ENCODE peak calls at places on chromosome 14, in four cellular contexts. One of them, this sample, is unnamed.

GRCh38 chr14:56895154-56895553 is 84.9 kb upstream of the OTX2 start:
- DNase-seq in GM12878: no peak
- DNase-seq in H1: no peak
- DNase-seq in HepG2: no peak
- DNase-seq in this sample: no peak

GRCh38 chr14:77076118-77076631 is 21.9 kb upstream of the CIPC start:
- DNase-seq in GM12878: no peak
- DNase-seq in HepG2: peak; percentile 19
- DNase-seq in H1: no peak
- DNase-seq in this sample: no peak

GRCh38 chr14:69873877-69874780 is 5.1 kb upstream of the SMOC1 start:
- DNase-seq in HepG2: no peak
- DNase-seq in GM12878: no peak
- DNase-seq in H1: no peak
- DNase-seq in this sample: no peak

GRCh38 chr14:96287856-96288255 is 31.8 kb downstream of the BDKRB1 start:
- DNase-seq in GM12878: no peak
- DNase-seq in HepG2: no peak
- DNase-seq in H1: no peak
- DNase-seq in this sample: no peak

GRCh38 chr14:99415496-99416281 is 65.0 kb downstream of the SETD3 start:
- DNase-seq in H1: no peak
- DNase-seq in HepG2: peak; percentile 82
- DNase-seq in GM12878: peak; percentile 55
- DNase-seq in this sample: peak; percentile 69

GRCh38 chr14:23177181-23177580 is 6.3 kb downstream of the SLC7A8 start:
- DNase-seq in GM12878: no peak
- DNase-seq in H1: no peak
- DNase-seq in HepG2: no peak
- DNase-seq in this sample: no peak

GRCh38 chr14:62179367-62180018 is 417.3 kb downstream of the SNAPC1 start:
- DNase-seq in HepG2: peak; percentile 48
- DNase-seq in GM12878: peak; percentile 9
- DNase-seq in H1: peak; percentile 60
- DNase-seq in this sample: peak; percentile 62

GRCh38 chr14:84128025-84128424 is 1401.9 kb upstream of the FLRT2 start:
- DNase-seq in HepG2: no peak
- DNase-seq in H1: no peak
- DNase-seq in GM12878: no peak
- DNase-seq in this sample: no peak

GRCh38 chr14:97276573-97276972 is 479.4 kb downstream of the VRK1 start:
- DNase-seq in H1: no peak
- DNase-seq in GM12878: no peak
- DNase-seq in HepG2: no peak
- DNase-seq in this sample: no peak

GRCh38 chr14:78524766-78525165 is 354.6 kb downstream of the NRXN3 start:
- DNase-seq in H1: no peak
- DNase-seq in HepG2: no peak
- DNase-seq in GM12878: no peak
- DNase-seq in this sample: no peak

GRCh38 chr14:90545966-90546751 is 149.3 kb downstream of the CALM1 start:
- DNase-seq in GM12878: no peak
- DNase-seq in HepG2: no peak
- DNase-seq in H1: no peak
- DNase-seq in this sample: no peak

GRCh38 chr14:52185178-52185577 is 82.3 kb upstream of the PTGDR start:
- DNase-seq in GM12878: no peak
- DNase-seq in HepG2: no peak
- DNase-seq in H1: no peak
- DNase-seq in this sample: no peak

GRCh38 chr14:52266179-52266578 is 1.3 kb upstream of the PTGDR start:
- DNase-seq in HepG2: no peak
- DNase-seq in H1: no peak
- DNase-seq in GM12878: no peak
- DNase-seq in this sample: no peak

GRCh38 chr14:35398095-35398584 is 6.4 kb downstream of the NFKBIA start:
- DNase-seq in HepG2: no peak
- DNase-seq in GM12878: no peak
- DNase-seq in H1: no peak
- DNase-seq in this sample: no peak

GRCh38 chr14:44453433-44454171 is 53.5 kb downstream of the FSCB start:
- DNase-seq in GM12878: no peak
- DNase-seq in H1: no peak
- DNase-seq in HepG2: no peak
- DNase-seq in this sample: no peak

GRCh38 chr14:75660630-75661498 is at the start of the genes ERG28 and TTLL5:
- DNase-seq in H1: peak; percentile 95
- DNase-seq in HepG2: peak; percentile 99
- DNase-seq in GM12878: peak; percentile 99
- DNase-seq in this sample: peak; percentile 94

GRCh38 chr14:24941719-24942118 is 108.2 kb downstream of the STXBP6 start:
- DNase-seq in HepG2: no peak
- DNase-seq in H1: no peak
- DNase-seq in GM12878: no peak
- DNase-seq in this sample: no peak

GRCh38 chr14:96239759-96240158 is 16.3 kb upstream of the BDKRB1 start:
- DNase-seq in GM12878: no peak
- DNase-seq in HepG2: no peak
- DNase-seq in H1: no peak
- DNase-seq in this sample: no peak

GRCh38 chr14:23321572-23322547 is 603 bp downstream of the PABPN1 start:
- DNase-seq in H1: peak; percentile 63
- DNase-seq in HepG2: peak; percentile 71
- DNase-seq in GM12878: no peak
- DNase-seq in this sample: no peak

GRCh38 chr14:65462411-65462810 is 49.9 kb downstream of the FUT8 start:
- DNase-seq in GM12878: peak; percentile 85
- DNase-seq in HepG2: no peak
- DNase-seq in H1: no peak
- DNase-seq in this sample: no peak

GRCh38 chr14:66645716-66646115 is 137.8 kb downstream of the GPHN start:
- DNase-seq in HepG2: peak; percentile 25
- DNase-seq in GM12878: no peak
- DNase-seq in H1: no peak
- DNase-seq in this sample: no peak

GRCh38 chr14:71267691-71268090 is 360.4 kb downstream of the PCNX1 start:
- DNase-seq in GM12878: no peak
- DNase-seq in H1: no peak
- DNase-seq in HepG2: no peak
- DNase-seq in this sample: no peak

GRCh38 chr14:25049559-25050493 is at the start of gene STXBP6:
- DNase-seq in H1: peak; percentile 82
- DNase-seq in HepG2: peak; percentile 65
- DNase-seq in GM12878: no peak
- DNase-seq in this sample: no peak

GRCh38 chr14:104470588-104470987 is 109.0 kb upstream of the C14orf180 start:
- DNase-seq in GM12878: no peak
- DNase-seq in H1: peak; percentile 39
- DNase-seq in HepG2: no peak
- DNase-seq in this sample: no peak

GRCh38 chr14:100296106-100296651 is 10.1 kb downstream of the SLC25A29 start:
- DNase-seq in GM12878: no peak
- DNase-seq in HepG2: no peak
- DNase-seq in H1: no peak
- DNase-seq in this sample: no peak

GRCh38 chr14:26594148-26594547 is 3.7 kb downstream of the NOVA1 start:
- DNase-seq in H1: no peak
- DNase-seq in GM12878: no peak
- DNase-seq in HepG2: no peak
- DNase-seq in this sample: no peak

GRCh38 chr14:104682107-104682593 is 7.3 kb upstream of the INF2 start:
- DNase-seq in H1: peak; percentile 81
- DNase-seq in GM12878: no peak
- DNase-seq in HepG2: no peak
- DNase-seq in this sample: peak; percentile 89

GRCh38 chr14:70489579-70490175 is 37.7 kb downstream of the ADAM21 start:
- DNase-seq in GM12878: no peak
- DNase-seq in H1: no peak
- DNase-seq in HepG2: no peak
- DNase-seq in this sample: peak; percentile 67

DNA sequence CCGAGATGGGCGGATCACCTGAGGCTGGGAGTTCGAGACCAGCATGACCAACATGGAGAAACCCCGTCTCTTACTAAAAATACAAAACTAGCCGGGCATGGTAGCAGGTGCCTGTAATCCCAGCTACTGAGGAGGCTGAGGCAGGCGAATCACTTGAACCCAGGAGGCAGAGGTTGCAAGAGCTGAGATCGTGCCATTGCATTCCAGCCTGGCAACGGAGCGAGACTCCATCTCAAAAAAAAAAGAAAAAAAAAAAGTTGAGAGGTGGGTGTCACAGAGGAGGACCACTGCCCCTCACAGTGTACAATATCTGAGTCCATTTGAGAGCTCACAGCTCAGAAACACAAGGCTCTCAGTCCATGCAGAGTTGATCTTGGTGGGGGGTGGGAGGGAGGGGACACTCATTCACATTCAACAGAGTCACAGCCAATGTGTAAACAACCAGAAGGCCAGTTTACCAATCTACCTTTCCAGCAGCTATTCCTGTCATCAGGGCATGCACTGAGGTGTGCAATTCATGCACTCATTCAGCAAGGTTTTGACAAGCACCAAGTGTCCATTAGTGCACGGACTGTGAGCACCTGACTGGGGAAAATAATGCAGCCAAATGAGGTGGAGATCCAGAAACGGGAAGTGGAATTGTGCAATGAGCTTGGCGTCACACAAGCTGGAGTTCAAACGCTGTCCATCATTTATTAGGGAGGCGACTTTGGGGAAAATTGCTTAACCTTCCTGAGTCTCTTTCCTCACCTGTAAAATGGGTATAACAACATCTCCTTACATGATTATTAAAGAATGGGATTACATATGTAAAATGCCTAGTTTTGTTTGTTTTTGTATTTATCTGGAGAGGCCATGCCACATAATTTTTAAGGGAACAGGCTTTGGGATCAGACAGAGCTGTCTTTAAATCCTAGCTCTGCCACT is 4.4 kb upstream of the EIF5 start:
- DNase-seq in H1: no peak
- DNase-seq in HepG2: peak; percentile 64
- DNase-seq in GM12878: no peak
- DNase-seq in this sample: no peak
- TF ChIP-seq SUZ12 in H1: no peak
- TF ChIP-seq SUZ12 in HepG2: no peak
- TF ChIP-seq SUZ12 in GM12878: no peak
- TF ChIP-seq SUZ12 in this sample: no peak

DNA sequence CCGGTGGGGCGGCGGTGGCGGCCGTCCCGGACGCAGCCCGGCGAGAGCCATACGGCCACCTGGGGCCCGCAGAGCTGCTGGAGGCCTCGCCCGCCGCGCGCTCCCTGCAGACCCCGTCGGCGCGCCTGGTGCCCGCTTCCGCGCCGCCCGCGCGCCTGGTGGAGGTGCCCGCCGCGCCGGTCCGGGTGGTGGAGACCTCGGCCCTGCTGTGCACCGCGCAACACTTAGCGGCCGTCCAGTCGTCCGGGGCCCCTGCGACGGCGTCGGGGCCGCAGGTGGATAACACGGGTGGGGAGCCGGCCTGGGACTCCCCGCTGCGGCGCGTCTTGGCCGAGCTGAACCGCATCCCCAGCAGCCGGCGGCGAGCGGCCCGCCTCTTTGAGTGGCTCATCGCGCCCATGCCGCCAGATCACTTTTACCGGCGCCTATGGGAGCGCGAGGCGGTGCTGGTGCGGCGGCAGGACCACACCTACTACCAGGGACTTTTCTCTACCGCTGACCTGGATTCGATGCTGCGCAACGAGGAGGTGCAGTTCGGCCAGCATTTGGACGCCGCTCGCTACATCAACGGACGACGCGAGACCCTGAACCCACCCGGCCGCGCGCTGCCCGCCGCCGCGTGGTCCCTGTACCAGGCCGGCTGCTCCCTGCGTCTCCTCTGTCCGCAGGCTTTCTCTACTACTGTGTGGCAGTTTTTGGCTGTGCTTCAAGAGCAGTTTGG is 683 bp downstream of the RIOX1 start:
- DNase-seq in H1: peak; percentile 72
- DNase-seq in GM12878: no peak
- DNase-seq in HepG2: peak; percentile 54
- DNase-seq in this sample: no peak
- TF ChIP-seq YY1 in H1: no peak
- TF ChIP-seq YY1 in GM12878: no peak
- TF ChIP-seq YY1 in HepG2: no peak
- TF ChIP-seq YY1 in this sample: no peak

GRCh38 chr14:53954551-53955233 is 1.9 kb downstream of the BMP4 start:
- DNase-seq in HepG2: no peak
- DNase-seq in GM12878: no peak
- DNase-seq in H1: peak; percentile 65
- DNase-seq in this sample: no peak

GRCh38 chr14:53951661-53952265 is 4.9 kb downstream of the BMP4 start:
- DNase-seq in GM12878: no peak
- DNase-seq in H1: peak; percentile 57
- DNase-seq in HepG2: no peak
- DNase-seq in this sample: no peak

GRCh38 chr14:53953828-53954550 is 2.6 kb downstream of the BMP4 start:
- DNase-seq in HepG2: peak; percentile 24
- DNase-seq in GM12878: no peak
- DNase-seq in H1: peak; percentile 64
- DNase-seq in this sample: no peak

GRCh38 chr14:53952533-53952932 is 4.1 kb downstream of the BMP4 start:
- DNase-seq in GM12878: no peak
- DNase-seq in H1: no peak
- DNase-seq in HepG2: no peak
- DNase-seq in this sample: no peak

DNA sequence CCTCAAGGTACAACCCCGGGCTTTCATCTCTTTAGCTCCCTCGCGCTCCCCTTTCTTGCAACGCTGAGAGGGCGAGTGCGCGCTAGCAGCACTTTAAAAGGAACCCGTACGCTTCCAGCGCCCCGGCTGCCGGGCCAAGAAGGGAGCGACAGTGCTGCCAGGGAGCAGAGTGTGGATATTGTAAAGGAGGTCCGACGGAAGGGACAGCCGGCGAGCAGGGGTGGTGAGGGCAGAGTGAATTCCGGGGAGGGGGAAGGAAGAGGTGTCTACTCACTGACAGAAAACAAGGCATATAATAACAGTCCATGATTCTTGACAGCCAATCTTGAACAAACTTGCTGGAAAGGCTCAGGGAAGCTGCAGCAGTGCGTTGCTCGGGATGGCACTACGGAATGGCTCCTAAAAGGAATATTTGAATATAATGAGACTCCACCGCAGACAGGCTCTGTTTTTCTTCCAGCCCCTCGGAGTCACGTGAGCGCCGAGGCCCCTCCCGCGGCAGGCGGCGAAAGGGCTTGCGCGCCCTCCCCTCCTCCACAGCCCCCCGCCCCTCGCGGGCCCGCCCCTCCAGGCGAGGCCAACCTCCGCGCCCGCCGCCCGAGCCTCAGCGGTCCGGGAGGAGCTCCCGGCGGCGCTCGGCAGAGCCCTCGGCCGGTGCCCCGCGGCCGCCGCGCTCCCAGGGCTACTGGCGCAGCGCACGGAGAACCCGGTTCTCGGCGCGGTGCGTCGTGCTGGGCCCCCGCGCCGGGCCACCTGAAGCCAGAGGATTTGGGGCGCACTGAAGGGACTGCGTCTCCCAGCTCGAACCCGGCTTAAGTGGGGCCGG is 3.4 kb downstream of the BMP4 start:
- DNase-seq in HepG2: peak; percentile 69
- DNase-seq in H1: peak; percentile 86
- DNase-seq in GM12878: no peak
- DNase-seq in this sample: no peak
- H3K9ac ChIP-seq in HepG2: peak overlapping the region; percentile 93
- H3K9ac ChIP-seq in H1: no peak overlapping the region
- H3K9ac ChIP-seq in GM12878: peak overlapping the region; percentile 63
- H3K9ac ChIP-seq in this sample: peak overlapping the region; percentile 99

GRCh38 chr14:58638231-58639205 is 756 bp downstream of the DACT1 start:
- DNase-seq in H1: peak; percentile 74
- DNase-seq in GM12878: no peak
- DNase-seq in HepG2: no peak
- DNase-seq in this sample: no peak
- TF ChIP-seq SUZ12 in H1: peak; percentile 71
- TF ChIP-seq SUZ12 in GM12878: no peak
- TF ChIP-seq SUZ12 in HepG2: no peak
- TF ChIP-seq SUZ12 in this sample: no peak

This sample was measured in NT2/D1.